ENCODE peak calls at places on chromosomes 6 and 20, in five cellular contexts. S, K, A, Y and D are unnamed samples. For H3K4me1, the result is how much of the 10 kb centered on the place peaks cover.

GRCh38 chr6:70669133-70669532 is 1.4 kb downstream of the SMAP1 start:
- DNase-seq in S (no peak), K (no peak), A (peak), Y (peak), D (no peak)

GRCh38 chr6:170444056-170444505 is 109.0 kb downstream of the PSMB1 start:
- DNase-seq in S (no peak), K (no peak), A (no peak), Y (no peak), D (no peak)

GRCh38 chr6:8166156-8166555 is 63.8 kb upstream of the EEF1E1 start:
- DNase-seq in S (no peak), K (no peak), A (no peak), Y (peak), D (no peak)

GRCh38 chr20:10596726-10597125 is 77.1 kb downstream of the JAG1 start:
- DNase-seq in S (no peak), K (no peak), A (peak), Y (peak), D (peak)

GRCh38 chr6:111808493-111808892 is 64.8 kb downstream of the FYN start:
- DNase-seq in S (no peak), K (no peak), A (no peak), Y (no peak), D (no peak)

GRCh38 chr20:51470521-51470875 is 72.0 kb downstream of the NFATC2 start:
- DNase-seq in S (no peak), K (no peak), A (no peak), Y (no peak), D (no peak)

GRCh38 chr6:156883497-156884252 is 106.5 kb downstream of the ARID1B start:
- DNase-seq in S (no peak), K (no peak), A (peak), Y (no peak), D (no peak)

GRCh38 chr6:27669278-27669797 is 196.4 kb upstream of the ZNF184 start:
- DNase-seq in S (peak), K (no peak), A (peak), Y (no peak), D (peak)

GRCh38 chr20:5265339-5265985 is 51.3 kb downstream of the PROKR2 start:
- DNase-seq in S (no peak), K (no peak), A (no peak), Y (no peak), D (no peak)

GRCh38 chr6:71190809-71191208 is 97.8 kb upstream of the OGFRL1 start:
- DNase-seq in S (peak), K (no peak), A (peak), Y (peak), D (peak)

GRCh38 chr6:144768676-144769599 is 483.8 kb downstream of the UTRN start:
- DNase-seq in S (no peak), K (no peak), A (no peak), Y (no peak), D (no peak)

GRCh38 chr6:26071135-26071534 is 16.1 kb upstream of the HFE start:
- DNase-seq in S (no peak), K (no peak), A (peak), Y (no peak), D (peak)

GRCh38 chr20:56429496-56429895 is 17.4 kb downstream of the CASS4 start:
- DNase-seq in S (no peak), K (no peak), A (peak), Y (no peak), D (no peak)

GRCh38 chr6:90471297-90471696 is 115.6 kb downstream of the MAP3K7 start:
- DNase-seq in S (no peak), K (no peak), A (no peak), Y (no peak), D (no peak)
- H3K4me1 ChIP-seq in S (under half), K (under half), A (under half), Y (under half), D (under half)

GRCh38 chr6:83199173-83199864 is 6.2 kb downstream of the RWDD2A start:
- DNase-seq in S (no peak), K (no peak), A (no peak), Y (no peak), D (no peak)
- TF ChIP-seq EZH2 in S (no peak), K (no peak), A (no peak), Y (no peak), D (no peak)

DNA sequence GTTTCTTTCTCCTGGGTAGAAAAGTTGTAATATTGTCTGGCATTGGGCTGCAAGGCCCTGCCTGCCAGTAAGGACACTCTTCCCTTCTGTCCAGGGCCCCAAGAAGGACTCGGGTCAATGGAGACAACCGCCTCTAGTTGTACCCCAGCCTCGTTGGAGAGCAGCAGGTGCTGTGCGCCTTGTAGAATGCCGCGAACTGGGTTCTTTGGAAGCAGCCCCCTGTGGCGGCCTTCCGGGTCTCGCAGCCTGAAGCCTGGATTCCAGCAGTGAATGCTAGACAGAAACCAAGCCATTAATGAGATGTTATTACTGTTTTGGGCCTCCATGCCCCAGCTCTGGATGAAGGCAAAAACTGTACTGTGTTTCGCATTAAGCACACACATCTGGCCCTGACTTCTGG is 37.0 kb downstream of the PLCG1 start:
- DNase-seq in S (no peak), K (no peak), A (no peak), Y (no peak), D (no peak)
- H3K4me1 ChIP-seq in S (under half), K (under half), A (under half), Y (under half), D (under half)

DNA sequence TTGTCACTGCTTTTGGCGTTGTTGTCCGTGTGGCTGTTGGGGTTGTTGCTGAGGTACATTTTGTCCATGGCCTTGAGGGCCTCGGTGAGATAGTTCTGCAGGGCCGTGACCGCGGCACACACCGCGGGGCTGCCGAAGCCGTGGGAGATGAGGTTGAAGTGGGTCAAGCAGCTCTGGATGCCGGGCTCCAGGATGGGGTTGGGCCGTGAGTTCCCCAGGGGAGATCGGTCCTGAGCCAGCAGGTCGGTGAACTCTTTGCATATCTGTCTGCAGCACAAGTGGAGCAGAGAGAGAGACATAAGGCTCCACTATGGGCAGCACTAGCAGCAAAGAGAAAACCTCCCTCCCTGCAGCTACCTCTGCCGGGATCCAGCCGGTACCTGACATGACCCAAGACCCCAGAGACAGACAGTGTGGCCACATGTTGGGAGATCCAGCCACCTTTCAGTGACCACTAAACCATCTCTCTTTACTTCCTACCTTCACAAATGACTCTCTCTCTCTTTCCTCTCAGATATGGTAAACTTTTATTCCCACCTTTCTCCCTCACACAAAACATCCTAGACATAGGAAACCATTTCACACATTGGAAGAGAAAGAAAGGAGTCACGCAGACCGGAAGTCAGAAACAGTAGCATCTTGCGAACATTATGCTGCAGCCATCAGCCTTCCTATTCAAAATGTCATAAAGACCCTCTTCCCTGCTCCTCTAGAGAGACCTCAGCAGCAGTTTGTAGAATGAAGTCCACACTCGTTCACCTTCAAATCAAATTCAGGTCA is 16.2 kb downstream of the TFAP2A start:
- DNase-seq in S (peak), K (no peak), A (no peak), Y (no peak), D (no peak)
- TF ChIP-seq EZH2 in S (peak), K (no peak), A (no peak), Y (peak), D (no peak)

GRCh38 chr6:20379231-20379630 is 22.4 kb upstream of the E2F3 start:
- DNase-seq in S (no peak), K (no peak), A (peak), Y (no peak), D (no peak)
- H3K4me1 ChIP-seq in S (under half), K (under half), A (under half), Y (under half), D (under half)

DNA sequence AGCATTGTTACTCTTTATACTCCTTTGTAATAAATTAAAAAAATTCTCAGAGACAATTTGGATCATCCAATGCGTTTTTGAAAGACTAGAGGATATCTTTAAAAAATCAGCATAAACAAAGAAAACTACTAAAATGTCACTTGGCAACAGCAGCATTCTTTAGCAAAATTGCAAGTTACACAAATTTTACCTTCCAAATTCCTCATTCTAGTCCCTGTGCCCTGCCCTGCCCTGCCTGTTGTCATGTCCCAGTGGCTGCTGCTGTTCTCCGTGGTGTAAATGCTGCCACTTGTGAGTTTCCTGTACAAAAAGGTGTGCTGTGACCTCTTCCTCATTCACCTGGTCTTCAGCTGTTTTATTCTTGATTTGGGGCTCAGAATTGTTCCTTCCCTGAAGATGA is 83.2 kb downstream of the CDC5L start:
- DNase-seq in S (no peak), K (no peak), A (no peak), Y (no peak), D (no peak)
- TF ChIP-seq EZH2 in S (no peak), K (no peak), A (no peak), Y (no peak), D (no peak)

GRCh38 chr6:167963589-167964057 is 33.8 kb upstream of the KIF25 start:
- DNase-seq in S (no peak), K (no peak), A (no peak), Y (peak), D (no peak)
- H3K4me1 ChIP-seq in S (under half), K (under half), A (under half), Y (half or more), D (under half)

GRCh38 chr6:12749531-12750379 is 33.2 kb downstream of the PHACTR1 start:
- DNase-seq in S (peak), K (no peak), A (peak), Y (no peak), D (no peak)
- TF ChIP-seq EZH2 in S (no peak), K (no peak), A (no peak), Y (no peak), D (no peak)

GRCh38 chr6:155177369-155177961 is 86.3 kb upstream of the CLDN20 start:
- DNase-seq in S (peak), K (peak), A (peak), Y (peak), D (peak)
- H3K4me1 ChIP-seq in S (under half), K (under half), A (under half), Y (under half), D (under half)